ENCODE peak calls at places on chromosomes 2 and 18, in five cellular contexts. One of them, this sample, is unnamed.
A peak's percentile ranks its signal among the peaks of the same experiment; 100 is the strongest.

GRCh38 chr18:5424903-5425302 is 118.9 kb downstream of the EPB41L3 start:
- DNase-seq in SK-N-SH: no peak
- DNase-seq in neural progenitor cell: peak; percentile 66
- DNase-seq in ELF-1: no peak
- DNase-seq in T follicular helper cell: no peak
- DNase-seq in this sample: peak; percentile 22

GRCh38 chr2:46364797-46365457 is 67.7 kb downstream of the EPAS1 start:
- DNase-seq in T follicular helper cell: no peak
- DNase-seq in SK-N-SH: peak; percentile 80
- DNase-seq in ELF-1: peak; percentile 34
- DNase-seq in neural progenitor cell: peak; percentile 67
- DNase-seq in this sample: peak; percentile 49

GRCh38 chr2:96374211-96374951 is 38.8 kb downstream of the NCAPH start:
- DNase-seq in neural progenitor cell: no peak
- DNase-seq in ELF-1: no peak
- DNase-seq in SK-N-SH: peak; percentile 64
- DNase-seq in T follicular helper cell: no peak
- DNase-seq in this sample: no peak

GRCh38 chr2:51231071-51231470 is 199.1 kb upstream of the NRXN1 start:
- DNase-seq in neural progenitor cell: no peak
- DNase-seq in SK-N-SH: no peak
- DNase-seq in ELF-1: no peak
- DNase-seq in T follicular helper cell: no peak
- DNase-seq in this sample: no peak

GRCh38 chr18:48294894-48295585 is 114.1 kb downstream of the ZBTB7C start:
- DNase-seq in neural progenitor cell: no peak
- DNase-seq in T follicular helper cell: no peak
- DNase-seq in SK-N-SH: peak; percentile 38
- DNase-seq in ELF-1: no peak
- DNase-seq in this sample: no peak

GRCh38 chr18:55119434-55119833 is 160.2 kb upstream of the CCDC68 start:
- DNase-seq in ELF-1: no peak
- DNase-seq in neural progenitor cell: no peak
- DNase-seq in SK-N-SH: no peak
- DNase-seq in T follicular helper cell: no peak
- DNase-seq in this sample: no peak

GRCh38 chr2:145569108-145569507 is 1049.2 kb upstream of the ZEB2 start:
- DNase-seq in neural progenitor cell: no peak
- DNase-seq in SK-N-SH: no peak
- DNase-seq in ELF-1: no peak
- DNase-seq in T follicular helper cell: no peak
- DNase-seq in this sample: no peak

GRCh38 chr2:45567974-45568789 is 42.9 kb downstream of the SRBD1 start:
- DNase-seq in ELF-1: no peak
- DNase-seq in neural progenitor cell: no peak
- DNase-seq in SK-N-SH: no peak
- DNase-seq in T follicular helper cell: no peak
- DNase-seq in this sample: peak; percentile 3

GRCh38 chr2:231191896-231192872 is 6.2 kb upstream of the ARMC9 start:
- DNase-seq in neural progenitor cell: peak; percentile 84
- DNase-seq in ELF-1: peak; percentile 78
- DNase-seq in SK-N-SH: peak; percentile 89
- DNase-seq in T follicular helper cell: no peak
- DNase-seq in this sample: no peak

GRCh38 chr2:70010222-70011111 is 49.0 kb upstream of the ASPRV1 start:
- DNase-seq in neural progenitor cell: no peak
- DNase-seq in T follicular helper cell: no peak
- DNase-seq in SK-N-SH: no peak
- DNase-seq in ELF-1: no peak
- DNase-seq in this sample: no peak

GRCh38 chr2:218006741-218007140 is 3.9 kb upstream of the TNS1 start:
- DNase-seq in T follicular helper cell: no peak
- DNase-seq in SK-N-SH: no peak
- DNase-seq in ELF-1: peak; percentile 64
- DNase-seq in neural progenitor cell: no peak
- DNase-seq in this sample: no peak

GRCh38 chr2:88880441-88880953 is 189.0 kb downstream of the RPIA start:
- DNase-seq in neural progenitor cell: peak; percentile 11
- DNase-seq in SK-N-SH: peak; percentile 30
- DNase-seq in T follicular helper cell: peak; percentile 3
- DNase-seq in ELF-1: peak; percentile 41
- DNase-seq in this sample: peak; percentile 57

GRCh38 chr2:7681852-7682461 is 764.7 kb downstream of the RNF144A start:
- DNase-seq in SK-N-SH: no peak
- DNase-seq in ELF-1: no peak
- DNase-seq in neural progenitor cell: no peak
- DNase-seq in T follicular helper cell: no peak
- DNase-seq in this sample: no peak

GRCh38 chr2:9400268-9401058 is 22.9 kb downstream of the ITGB1BP1 start:
- DNase-seq in neural progenitor cell: no peak
- DNase-seq in T follicular helper cell: no peak
- DNase-seq in SK-N-SH: no peak
- DNase-seq in ELF-1: peak; percentile 57
- DNase-seq in this sample: no peak

This sample was measured in midbrain.